ENCODE peak calls at places on chromosomes 12 and 14, in five cellular contexts. G is HCT116, Z is SK-N-SH, U is HepG2, X is K562. Y is an unnamed sample.

GRCh38 chr14:99268776-99269510 is 3.1 kb downstream of the BCL11B start:
- DNase-seq in U (no peak), G (no peak), Z (no peak), X (no peak), Y (peak)

GRCh38 chr12:107468182-107468581 is 217.4 kb upstream of the PWP1 start:
- DNase-seq in G (no peak), X (no peak), Z (no peak), U (no peak), Y (peak)

GRCh38 chr14:105858676-105859025 is 332.3 kb downstream of the TMEM121 start:
- DNase-seq in U (no peak), X (no peak), Z (no peak), G (no peak), Y (no peak)

GRCh38 chr12:105343836-105344235 is 13.3 kb downstream of the C12orf75 start:
- DNase-seq in Z (no peak), X (no peak), G (no peak), U (no peak), Y (no peak)

GRCh38 chr14:65472189-65472588 is 59.7 kb downstream of the FUT8 start:
- DNase-seq in Z (no peak), U (no peak), G (no peak), X (no peak), Y (peak)

GRCh38 chr12:90979019-90979418 is 24.0 kb upstream of the CCER1 start:
- DNase-seq in G (no peak), U (no peak), X (no peak), Z (no peak), Y (no peak)

GRCh38 chr12:69389836-69390235 is 30.3 kb downstream of the YEATS4 start:
- DNase-seq in U (no peak), X (no peak), Z (no peak), G (no peak), Y (no peak)

GRCh38 chr14:80055912-80056801 is 155.1 kb downstream of the DIO2 start:
- DNase-seq in G (no peak), U (peak), Z (peak), X (peak), Y (peak)

GRCh38 chr12:121590476-121591143 is 9.8 kb upstream of the KDM2B start:
- DNase-seq in U (peak), G (no peak), Z (no peak), X (no peak), Y (peak)

GRCh38 chr12:41223600-41223999 is 35.5 kb downstream of the PDZRN4 start:
- DNase-seq in G (no peak), X (no peak), U (no peak), Z (no peak), Y (no peak)

GRCh38 chr12:69527506-69528272 is 57.5 kb downstream of the FRS2 start:
- DNase-seq in Z (no peak), G (no peak), X (no peak), U (no peak), Y (no peak)

GRCh38 chr12:122141911-122142725 is 31.9 kb downstream of the IL31 start:
- DNase-seq in U (no peak), X (no peak), G (no peak), Z (no peak), Y (no peak)

GRCh38 chr12:15278816-15279658 is 43.3 kb upstream of the PTPRO start:
- DNase-seq in X (no peak), G (no peak), U (no peak), Z (peak), Y (no peak)

GRCh38 chr14:31479026-31479425 is 8.8 kb downstream of the GPR33 start:
- DNase-seq in U (no peak), X (no peak), Z (no peak), G (no peak), Y (no peak)

GRCh38 chr12:88391556-88391955 is 188.7 kb downstream of the KITLG start:
- DNase-seq in Z (peak), G (peak), U (no peak), X (no peak), Y (no peak)

GRCh38 chr12:47021298-47021697 is 58.1 kb upstream of the PCED1B start:
- DNase-seq in Z (peak), U (peak), G (peak), X (peak), Y (peak)

GRCh38 chr14:29601559-29602109 is 326.0 kb downstream of the PRKD1 start:
- DNase-seq in G (no peak), X (no peak), Z (no peak), U (no peak), Y (no peak)

GRCh38 chr14:23563473-23564180 is 4.0 kb downstream of the AP1G2 start:
- DNase-seq in X (no peak), U (no peak), Z (no peak), G (no peak), Y (no peak)

GRCh38 chr14:67240168-67240932 is 885 bp upstream of the PALS1 start:
- DNase-seq in G (no peak), U (peak), Z (peak), X (no peak), Y (peak)

GRCh38 chr12:47551426-47551851 is 154.4 kb downstream of the RPAP3 start:
- DNase-seq in U (no peak), Z (no peak), X (no peak), G (no peak), Y (no peak)

GRCh38 chr12:90833228-90833627 is 121.7 kb downstream of the CCER1 start:
- DNase-seq in X (no peak), U (no peak), Z (no peak), G (no peak), Y (no peak)

GRCh38 chr12:128078311-128078851 is 188.6 kb upstream of the TMEM132C start:
- DNase-seq in X (no peak), Z (no peak), G (no peak), U (no peak), Y (no peak)

GRCh38 chr14:105059035-105059916 is 6.0 kb downstream of the GPR132 start:
- DNase-seq in G (no peak), U (no peak), Z (peak), X (no peak), Y (peak)

GRCh38 chr12:68623984-68624383 is 13.3 kb downstream of the RAP1B start:
- DNase-seq in U (no peak), X (no peak), G (no peak), Z (no peak), Y (no peak)

GRCh38 chr14:33986804-33987203 is 35.9 kb upstream of the EGLN3 start:
- DNase-seq in X (no peak), G (peak), Z (no peak), U (no peak), Y (peak)

GRCh38 chr12:114967187-114967586 is 283.2 kb upstream of the TBX3 start:
- DNase-seq in G (no peak), U (no peak), Z (no peak), X (no peak), Y (no peak)

GRCh38 chr12:112930350-112930749 is 7.9 kb upstream of the OAS3 start:
- DNase-seq in X (no peak), Z (no peak), U (no peak), G (no peak), Y (no peak)

GRCh38 chr12:57127101-57127709 is 1.1 kb upstream of the LRP1 start:
- DNase-seq in X (peak), U (peak), Z (peak), G (peak), Y (peak)

GRCh38 chr12:79926951-79927350 is 7.9 kb downstream of the PPP1R12A start:
- DNase-seq in Z (no peak), U (no peak), G (no peak), X (no peak), Y (no peak)

GRCh38 chr14:93173943-93174395 is 10.7 kb downstream of the MOAP1 start:
- DNase-seq in X (peak), G (no peak), Z (peak), U (no peak), Y (no peak)

GRCh38 chr12:109880938-109881337 is 597 bp upstream of the GLTP start:
- DNase-seq in G (no peak), U (no peak), X (no peak), Z (no peak), Y (peak)

GRCh38 chr14:93648440-93649168 is 139.7 kb downstream of the PRIMA1 start:
- DNase-seq in Z (peak), G (peak), X (no peak), U (peak), Y (peak)

GRCh38 chr12:104063712-104064030 is 660 bp upstream of the HCFC2 start:
- DNase-seq in Z (no peak), U (no peak), G (no peak), X (no peak), Y (no peak)

GRCh38 chr14:96054661-96055060 is 15.5 kb downstream of the C14orf132 start:
- DNase-seq in U (no peak), Z (no peak), G (no peak), X (no peak), Y (no peak)

GRCh38 chr14:75476274-75476995 is 45.8 kb upstream of the BATF start:
- DNase-seq in Z (no peak), G (no peak), X (no peak), U (peak), Y (peak)

DNA sequence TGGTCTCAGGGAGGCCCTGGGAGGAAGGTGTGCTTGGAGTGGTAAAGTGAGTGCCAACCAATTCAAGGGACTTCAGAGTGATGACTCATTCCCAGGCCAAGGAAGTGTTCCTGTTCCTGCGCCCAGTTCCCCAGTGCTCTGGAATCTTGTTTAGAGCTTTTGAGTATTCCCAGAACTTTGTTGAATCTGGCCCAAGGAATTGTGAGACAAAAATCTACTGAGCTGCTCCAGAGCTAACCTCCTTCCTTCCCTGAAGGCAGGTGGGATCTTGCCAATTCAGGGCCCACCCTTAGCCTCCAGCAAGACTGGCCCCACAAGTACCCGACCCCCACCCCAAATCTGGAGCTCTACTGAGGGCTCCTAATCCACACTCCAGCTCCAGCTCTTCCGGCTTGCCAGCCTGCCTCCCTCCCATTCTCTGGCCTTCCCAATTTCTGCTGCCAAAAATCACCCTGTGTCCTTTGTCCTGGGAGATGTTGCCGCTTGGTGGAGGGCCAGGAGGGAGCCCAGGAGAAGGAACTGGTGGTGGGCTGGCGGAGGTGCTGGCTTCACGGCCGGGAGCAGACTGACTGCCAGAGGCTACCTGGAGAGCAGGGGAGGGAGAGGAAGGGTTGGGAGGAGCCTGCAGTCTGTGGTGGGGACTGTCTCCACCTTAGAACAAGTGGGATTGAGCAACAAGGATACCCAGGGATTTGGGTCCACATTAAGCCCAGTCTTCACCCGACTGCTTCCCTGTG is 2.0 kb upstream of the ATN1 start:
- DNase-seq in Z (peak), U (no peak), X (no peak), G (peak), Y (peak)
- H2AFZ ChIP-seq in Z (peak), U (no peak), X (peak), G (no peak), Y (no peak)

DNA sequence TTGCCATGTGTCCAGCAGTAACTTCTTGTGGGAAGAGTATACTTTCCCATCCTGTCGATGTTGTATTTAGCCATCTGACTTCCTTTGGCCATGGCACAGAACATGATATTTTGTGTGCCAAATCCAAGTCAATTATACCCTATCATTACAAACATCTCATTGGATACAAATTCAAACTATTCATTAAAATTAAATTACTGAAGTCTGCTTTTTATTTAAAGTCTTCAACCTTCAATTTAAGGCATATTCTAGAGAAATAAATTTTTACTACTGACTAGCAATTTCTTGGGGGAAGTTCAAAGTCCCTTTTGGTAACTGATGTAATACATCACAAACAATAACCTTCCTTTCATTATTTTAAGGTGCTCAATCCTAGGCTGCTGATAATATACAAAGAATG is 192.6 kb downstream of the SLC6A15 start:
- DNase-seq in X (no peak), U (no peak), G (no peak), Z (no peak), Y (no peak)
- TF ChIP-seq REST in X (no peak), U (no peak), G (no peak), Z (no peak), Y (no peak)

GRCh38 chr12:55847033-55847432 is 4.3 kb upstream of the MMP19 start:
- DNase-seq in X (no peak), U (no peak), G (no peak), Z (no peak), Y (no peak)
- H2AFZ ChIP-seq in X (peak), U (no peak), G (peak), Z (peak), Y (peak)

DNA sequence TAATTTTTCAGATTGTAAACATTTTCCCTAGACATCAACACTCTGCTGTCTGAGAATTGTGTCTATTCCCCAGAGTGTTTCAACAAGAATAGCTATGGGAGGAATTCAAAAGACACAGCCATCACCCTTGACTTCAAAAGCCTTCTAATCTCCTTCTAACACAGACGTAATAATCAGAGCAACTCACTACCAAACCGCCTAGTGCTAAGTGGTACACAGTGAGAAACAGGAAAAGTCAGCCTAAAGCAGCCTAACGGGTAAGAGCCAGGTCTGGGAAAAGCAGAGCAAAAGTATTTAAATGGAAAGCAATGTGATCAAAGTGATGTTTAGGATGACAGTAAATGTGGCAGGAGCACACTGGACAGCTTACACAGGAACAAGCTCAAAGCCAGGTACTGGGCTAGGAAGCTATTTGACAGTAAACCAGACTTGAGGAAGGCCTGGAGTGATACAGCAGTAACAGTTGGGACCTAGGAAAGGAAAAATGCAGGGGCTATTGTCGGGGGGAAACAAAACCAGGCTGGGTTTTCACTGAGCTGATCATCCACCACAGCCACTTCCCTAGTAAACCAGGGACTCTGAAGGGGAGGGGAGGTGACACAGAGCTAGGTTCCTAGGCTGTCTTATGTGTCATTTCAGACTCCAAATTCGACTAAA is 29.4 kb downstream of the CORO1C start:
- DNase-seq in Z (no peak), X (no peak), G (no peak), U (no peak), Y (no peak)
- TF ChIP-seq REST in Z (no peak), X (no peak), G (no peak), U (no peak), Y (no peak)

DNA sequence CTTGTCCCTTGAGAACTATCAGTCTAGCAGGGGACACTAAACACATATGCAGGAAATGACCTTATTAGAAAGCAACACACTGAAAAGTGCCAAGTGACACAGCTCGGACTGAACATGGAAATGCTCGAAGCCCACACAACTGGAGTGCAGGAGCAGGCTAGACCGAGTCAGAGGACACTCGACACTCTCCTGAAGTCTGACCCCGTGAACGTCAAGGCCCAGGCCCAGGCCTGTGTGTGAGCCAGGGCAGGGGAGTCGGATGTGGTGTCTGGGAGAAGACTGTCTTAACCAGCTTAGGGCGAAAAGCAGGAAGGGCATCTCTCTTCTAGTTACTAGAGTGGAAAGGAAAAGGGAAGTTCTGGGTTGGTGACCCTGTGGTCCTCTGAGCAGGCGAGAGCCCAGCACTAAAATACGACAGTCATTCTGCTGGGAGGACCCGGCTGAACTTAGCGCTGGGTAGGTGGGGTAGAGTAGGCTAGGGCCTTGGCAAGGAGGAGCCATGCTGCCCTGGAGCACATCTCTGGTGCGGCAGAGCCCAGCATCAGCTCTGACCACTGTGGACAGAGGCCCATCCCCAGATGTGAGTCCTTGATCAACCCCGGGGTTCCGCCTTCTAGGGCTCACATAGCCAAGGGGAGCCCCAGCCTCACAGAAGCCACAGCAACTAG is 93.0 kb downstream of the NTF3 start:
- DNase-seq in G (no peak), X (no peak), Z (no peak), U (no peak), Y (no peak)
- H2AFZ ChIP-seq in G (no peak), X (no peak), Z (no peak), U (no peak), Y (no peak)

GRCh38 chr12:94109154-94109553 is 39.2 kb upstream of the PLXNC1 start:
- DNase-seq in Z (no peak), U (no peak), G (no peak), X (peak), Y (no peak)
- TF ChIP-seq REST in Z (no peak), U (no peak), G (no peak), X (no peak), Y (no peak)

GRCh38 chr14:81473456-81474155 is 60.0 kb downstream of the SEL1L start:
- DNase-seq in U (no peak), Z (no peak), G (no peak), X (no peak), Y (no peak)
- H2AFZ ChIP-seq in U (no peak), Z (no peak), G (no peak), X (no peak), Y (no peak)

GRCh38 chr12:21998295-21998694 is 47.7 kb upstream of the CMAS start:
- DNase-seq in G (no peak), X (no peak), U (no peak), Z (no peak), Y (no peak)

GRCh38 chr12:21992823-21993222 is 51.6 kb upstream of the ABCC9 start:
- DNase-seq in G (no peak), U (no peak), X (peak), Z (no peak), Y (no peak)

GRCh38 chr12:22002430-22002829 is 43.6 kb upstream of the CMAS start:
- DNase-seq in X (no peak), Z (no peak), G (no peak), U (no peak), Y (no peak)

GRCh38 chr12:21993438-21993981 is 52.3 kb upstream of the ABCC9 start:
- DNase-seq in U (no peak), Z (no peak), G (no peak), X (no peak), Y (no peak)

DNA sequence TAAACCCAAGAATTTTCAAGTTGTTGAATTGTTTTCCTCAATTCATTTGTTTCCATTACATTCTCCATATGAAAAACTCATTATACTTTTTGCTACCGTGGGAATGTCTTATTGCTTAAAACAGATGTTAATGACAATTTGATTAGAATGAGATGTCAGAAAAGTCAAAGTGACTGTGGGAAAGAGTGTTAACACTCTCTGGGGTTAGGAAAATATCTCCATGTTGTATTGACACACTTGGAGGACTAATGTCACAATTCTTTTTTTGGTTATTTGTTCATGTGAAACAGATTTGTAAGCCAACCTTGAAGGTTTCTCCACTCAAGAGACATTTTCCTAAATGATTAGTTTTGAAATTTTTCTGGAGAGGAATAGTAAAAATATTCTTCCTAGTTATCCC is 47.2 kb upstream of the CMAS start:
- DNase-seq in X (no peak), G (no peak), U (no peak), Z (no peak), Y (no peak)
- TF ChIP-seq REST in X (no peak), G (no peak), U (no peak), Z (no peak), Y (no peak)

DNA sequence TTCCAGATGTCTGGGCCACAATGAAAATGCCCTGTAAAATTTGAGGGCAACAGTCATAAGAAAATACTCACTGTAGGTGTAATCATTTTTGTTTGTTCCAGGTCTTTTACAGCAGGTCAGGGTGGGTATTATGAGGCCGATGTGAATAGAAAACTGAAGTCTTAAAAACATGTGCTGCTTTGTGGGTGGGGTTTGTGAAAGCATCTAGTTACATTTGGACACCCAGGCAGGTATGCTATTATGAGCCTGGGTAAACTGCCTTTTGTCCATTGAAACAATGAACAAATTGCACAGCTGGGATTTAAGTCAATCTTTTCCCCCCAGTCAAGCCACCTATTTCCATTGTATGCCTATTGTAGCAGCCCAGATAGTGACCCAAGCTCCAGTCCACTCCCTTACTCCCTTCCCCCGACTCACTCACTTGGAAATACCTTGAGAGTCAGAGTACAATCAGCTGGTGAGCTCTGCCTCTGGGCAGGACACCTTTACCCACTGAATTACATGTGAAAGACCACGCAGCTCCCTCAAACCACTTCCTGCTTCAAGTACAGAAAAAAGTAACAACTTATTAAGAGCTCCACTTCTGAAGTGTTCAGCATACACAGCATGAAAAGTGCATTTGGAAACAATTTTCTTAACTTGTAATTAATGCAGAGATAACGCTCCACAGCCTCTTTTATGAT is 1.8 kb downstream of the IGF1 start:
- DNase-seq in Z (no peak), X (no peak), G (no peak), U (no peak), Y (peak)
- H2AFZ ChIP-seq in Z (peak), X (peak), G (no peak), U (no peak), Y (no peak)